ENCODE peak calls at places on chromosomes 11 and 22, in seven cellular contexts. One of them, this sample, is unnamed.

GRCh38 chr11:123654566-123655081 is at the start of gene SCN3B:
- DNase-seq in ELF-1: peak
- DNase-seq in prostate gland: peak
- DNase-seq in NCI-H69: peak
- DNase-seq in effector memory CD4-positive, alpha-beta T cell: no peak
- DNase-seq in mucosa of descending colon: peak
- DNase-seq in mammary epithelial cell: peak
- DNase-seq in this sample: peak

GRCh38 chr11:36041988-36042606 is 98.2 kb downstream of the LDLRAD3 start:
- DNase-seq in prostate gland: no peak
- DNase-seq in NCI-H69: peak
- DNase-seq in mammary epithelial cell: no peak
- DNase-seq in effector memory CD4-positive, alpha-beta T cell: no peak
- DNase-seq in ELF-1: no peak
- DNase-seq in mucosa of descending colon: no peak
- DNase-seq in this sample: no peak

GRCh38 chr22:24115247-24116207 is 65.8 kb upstream of the SUSD2 start:
- DNase-seq in ELF-1: no peak
- DNase-seq in prostate gland: no peak
- DNase-seq in effector memory CD4-positive, alpha-beta T cell: no peak
- DNase-seq in NCI-H69: no peak
- DNase-seq in mucosa of descending colon: no peak
- DNase-seq in mammary epithelial cell: no peak
- DNase-seq in this sample: no peak

GRCh38 chr11:11425806-11426205 is 72.8 kb upstream of the CSNK2A3 start:
- DNase-seq in ELF-1: no peak
- DNase-seq in effector memory CD4-positive, alpha-beta T cell: no peak
- DNase-seq in mucosa of descending colon: no peak
- DNase-seq in NCI-H69: peak
- DNase-seq in mammary epithelial cell: no peak
- DNase-seq in prostate gland: no peak
- DNase-seq in this sample: no peak

GRCh38 chr22:49853981-49854791 is 542 bp downstream of the ZBED4 start:
- DNase-seq in mammary epithelial cell: peak
- DNase-seq in NCI-H69: peak
- DNase-seq in mucosa of descending colon: peak
- DNase-seq in ELF-1: peak
- DNase-seq in effector memory CD4-positive, alpha-beta T cell: no peak
- DNase-seq in prostate gland: peak
- DNase-seq in this sample: peak

GRCh38 chr11:45543808-45544422 is 121.5 kb downstream of the CHST1 start:
- DNase-seq in mucosa of descending colon: no peak
- DNase-seq in mammary epithelial cell: no peak
- DNase-seq in ELF-1: peak
- DNase-seq in effector memory CD4-positive, alpha-beta T cell: no peak
- DNase-seq in NCI-H69: no peak
- DNase-seq in prostate gland: no peak
- DNase-seq in this sample: no peak

GRCh38 chr11:121048464-121049233 is 24.7 kb downstream of the TBCEL start:
- DNase-seq in mucosa of descending colon: no peak
- DNase-seq in ELF-1: no peak
- DNase-seq in effector memory CD4-positive, alpha-beta T cell: no peak
- DNase-seq in NCI-H69: no peak
- DNase-seq in prostate gland: no peak
- DNase-seq in mammary epithelial cell: peak
- DNase-seq in this sample: peak

GRCh38 chr11:57425565-57426438 is 1.1 kb downstream of the SLC43A3 start:
- DNase-seq in NCI-H69: no peak
- DNase-seq in mammary epithelial cell: peak
- DNase-seq in prostate gland: peak
- DNase-seq in ELF-1: peak
- DNase-seq in mucosa of descending colon: peak
- DNase-seq in effector memory CD4-positive, alpha-beta T cell: no peak
- DNase-seq in this sample: no peak

GRCh38 chr22:33321466-33321865 is 263.3 kb upstream of the SYN3 start:
- DNase-seq in mucosa of descending colon: no peak
- DNase-seq in effector memory CD4-positive, alpha-beta T cell: no peak
- DNase-seq in NCI-H69: no peak
- DNase-seq in mammary epithelial cell: no peak
- DNase-seq in ELF-1: no peak
- DNase-seq in prostate gland: no peak
- DNase-seq in this sample: no peak

GRCh38 chr22:20271114-20271994 is 3.2 kb upstream of the RTN4R start:
- DNase-seq in effector memory CD4-positive, alpha-beta T cell: no peak
- DNase-seq in NCI-H69: peak
- DNase-seq in mucosa of descending colon: no peak
- DNase-seq in prostate gland: no peak
- DNase-seq in ELF-1: no peak
- DNase-seq in mammary epithelial cell: no peak
- DNase-seq in this sample: no peak

GRCh38 chr11:46049325-46049860 is 71.9 kb downstream of the PHF21A start:
- DNase-seq in prostate gland: no peak
- DNase-seq in ELF-1: no peak
- DNase-seq in mucosa of descending colon: no peak
- DNase-seq in effector memory CD4-positive, alpha-beta T cell: no peak
- DNase-seq in mammary epithelial cell: no peak
- DNase-seq in NCI-H69: peak
- DNase-seq in this sample: no peak

GRCh38 chr11:27405134-27405533 is 42.1 kb upstream of the CCDC34 start:
- DNase-seq in ELF-1: no peak
- DNase-seq in mucosa of descending colon: no peak
- DNase-seq in effector memory CD4-positive, alpha-beta T cell: no peak
- DNase-seq in NCI-H69: no peak
- DNase-seq in prostate gland: no peak
- DNase-seq in mammary epithelial cell: no peak
- DNase-seq in this sample: no peak